ENCODE peak calls at places on chromosomes 6 and 20, in six cellular contexts. One of them, this sample, is unnamed.

GRCh38 chr6:99613705-99614429 is 7.2 kb downstream of the PRDM13 start:
- DNase-seq in IMR-90: no peak
- DNase-seq in H1: peak
- DNase-seq in H9: peak
- DNase-seq in neuronal stem cell: no peak
- DNase-seq in trophoblast cell: peak
- DNase-seq in this sample: no peak

GRCh38 chr20:36462440-36463211 is 78.7 kb upstream of the MYL9 start:
- DNase-seq in IMR-90: peak
- DNase-seq in H1: peak
- DNase-seq in H9: no peak
- DNase-seq in neuronal stem cell: no peak
- DNase-seq in trophoblast cell: no peak
- DNase-seq in this sample: peak

GRCh38 chr6:130796313-130796905 is 30.8 kb upstream of the SMLR1 start:
- DNase-seq in IMR-90: peak
- DNase-seq in H1: no peak
- DNase-seq in H9: no peak
- DNase-seq in neuronal stem cell: no peak
- DNase-seq in trophoblast cell: no peak
- DNase-seq in this sample: no peak

GRCh38 chr20:32238483-32239425 is 31.1 kb downstream of the POFUT1 start:
- DNase-seq in IMR-90: no peak
- DNase-seq in H1: no peak
- DNase-seq in H9: no peak
- DNase-seq in neuronal stem cell: no peak
- DNase-seq in trophoblast cell: no peak
- DNase-seq in this sample: no peak

GRCh38 chr6:41191569-41191968 is 9.4 kb downstream of the TREML2 start:
- DNase-seq in IMR-90: no peak
- DNase-seq in H1: peak
- DNase-seq in H9: peak
- DNase-seq in neuronal stem cell: no peak
- DNase-seq in trophoblast cell: peak
- DNase-seq in this sample: peak

GRCh38 chr6:137973201-137973600 is 106.1 kb downstream of the TNFAIP3 start:
- DNase-seq in IMR-90: no peak
- DNase-seq in H1: no peak
- DNase-seq in H9: no peak
- DNase-seq in neuronal stem cell: no peak
- DNase-seq in trophoblast cell: no peak
- DNase-seq in this sample: no peak

GRCh38 chr6:45832063-45832462 is 183.6 kb downstream of the CLIC5 start:
- DNase-seq in IMR-90: no peak
- DNase-seq in H1: no peak
- DNase-seq in H9: no peak
- DNase-seq in neuronal stem cell: no peak
- DNase-seq in trophoblast cell: no peak
- DNase-seq in this sample: no peak

GRCh38 chr20:50746138-50746940 is 15.0 kb downstream of the PARD6B start:
- DNase-seq in IMR-90: no peak
- DNase-seq in H1: no peak
- DNase-seq in H9: no peak
- DNase-seq in neuronal stem cell: no peak
- DNase-seq in trophoblast cell: no peak
- DNase-seq in this sample: no peak

GRCh38 chr6:41370488-41371111 is 35.2 kb downstream of the NCR2 start:
- DNase-seq in IMR-90: no peak
- DNase-seq in H1: peak
- DNase-seq in H9: no peak
- DNase-seq in neuronal stem cell: no peak
- DNase-seq in trophoblast cell: peak
- DNase-seq in this sample: no peak

GRCh38 chr20:32382102-32382950 is 24.2 kb downstream of the ASXL1 start:
- DNase-seq in IMR-90: no peak
- DNase-seq in H1: no peak
- DNase-seq in H9: no peak
- DNase-seq in neuronal stem cell: no peak
- DNase-seq in trophoblast cell: no peak
- DNase-seq in this sample: no peak

GRCh38 chr6:152922706-152923105 is 60.1 kb downstream of the FBXO5 start:
- DNase-seq in IMR-90: no peak
- DNase-seq in H1: no peak
- DNase-seq in H9: no peak
- DNase-seq in neuronal stem cell: no peak
- DNase-seq in trophoblast cell: no peak
- DNase-seq in this sample: no peak

GRCh38 chr6:132147530-132148011 is 196.4 kb upstream of the CCN2 start:
- DNase-seq in IMR-90: peak
- DNase-seq in H1: no peak
- DNase-seq in H9: no peak
- DNase-seq in neuronal stem cell: no peak
- DNase-seq in trophoblast cell: no peak
- DNase-seq in this sample: peak

GRCh38 chr6:122789078-122789861 is at the start of gene SMPDL3A:
- DNase-seq in IMR-90: peak
- DNase-seq in H1: peak
- DNase-seq in H9: peak
- DNase-seq in neuronal stem cell: peak
- DNase-seq in trophoblast cell: peak
- DNase-seq in this sample: peak

GRCh38 chr6:140602843-140603242 is 1228.4 kb upstream of the CITED2 start:
- DNase-seq in IMR-90: no peak
- DNase-seq in H1: no peak
- DNase-seq in H9: no peak
- DNase-seq in neuronal stem cell: no peak
- DNase-seq in trophoblast cell: no peak
- DNase-seq in this sample: peak

GRCh38 chr6:71326611-71327010 is 38.0 kb downstream of the OGFRL1 start:
- DNase-seq in IMR-90: no peak
- DNase-seq in H1: no peak
- DNase-seq in H9: no peak
- DNase-seq in neuronal stem cell: no peak
- DNase-seq in trophoblast cell: no peak
- DNase-seq in this sample: peak

GRCh38 chr20:45336530-45337366 is 11.5 kb downstream of the SDC4 start:
- DNase-seq in IMR-90: peak
- DNase-seq in H1: no peak
- DNase-seq in H9: no peak
- DNase-seq in neuronal stem cell: no peak
- DNase-seq in trophoblast cell: peak
- DNase-seq in this sample: peak

GRCh38 chr20:17680128-17680835 is 1.8 kb downstream of the RRBP1 start:
- DNase-seq in IMR-90: peak
- DNase-seq in H1: no peak
- DNase-seq in H9: no peak
- DNase-seq in neuronal stem cell: peak
- DNase-seq in trophoblast cell: peak
- DNase-seq in this sample: peak

GRCh38 chr20:41329435-41330342 is 10.9 kb upstream of the LPIN3 start:
- DNase-seq in IMR-90: peak
- DNase-seq in H1: no peak
- DNase-seq in H9: no peak
- DNase-seq in neuronal stem cell: no peak
- DNase-seq in trophoblast cell: peak
- DNase-seq in this sample: peak

GRCh38 chr6:75409286-75409685 is 84.3 kb downstream of the FILIP1 start:
- DNase-seq in IMR-90: peak
- DNase-seq in H1: no peak
- DNase-seq in H9: no peak
- DNase-seq in neuronal stem cell: no peak
- DNase-seq in trophoblast cell: no peak
- DNase-seq in this sample: no peak

GRCh38 chr20:50931048-50931305 is 260 bp downstream of the ADNP start:
- DNase-seq in IMR-90: no peak
- DNase-seq in H1: no peak
- DNase-seq in H9: no peak
- DNase-seq in neuronal stem cell: no peak
- DNase-seq in trophoblast cell: no peak
- DNase-seq in this sample: no peak

GRCh38 chr6:153038378-153038777 is 35.9 kb upstream of the MTRF1L start:
- DNase-seq in IMR-90: peak
- DNase-seq in H1: no peak
- DNase-seq in H9: no peak
- DNase-seq in neuronal stem cell: no peak
- DNase-seq in trophoblast cell: no peak
- DNase-seq in this sample: peak

GRCh38 chr6:125866433-125866832 is 75.7 kb downstream of the NCOA7 start:
- DNase-seq in IMR-90: no peak
- DNase-seq in H1: no peak
- DNase-seq in H9: no peak
- DNase-seq in neuronal stem cell: no peak
- DNase-seq in trophoblast cell: no peak
- DNase-seq in this sample: no peak

GRCh38 chr6:25290306-25291060 is 11.3 kb downstream of the CARMIL1 start:
- DNase-seq in IMR-90: no peak
- DNase-seq in H1: no peak
- DNase-seq in H9: no peak
- DNase-seq in neuronal stem cell: no peak
- DNase-seq in trophoblast cell: no peak
- DNase-seq in this sample: no peak

GRCh38 chr6:115796061-115796460 is 264.6 kb downstream of the FRK start:
- DNase-seq in IMR-90: no peak
- DNase-seq in H1: no peak
- DNase-seq in H9: no peak
- DNase-seq in neuronal stem cell: no peak
- DNase-seq in trophoblast cell: no peak
- DNase-seq in this sample: no peak

GRCh38 chr20:48750941-48751620 is 76.7 kb downstream of the PREX1 start:
- DNase-seq in IMR-90: no peak
- DNase-seq in H1: peak
- DNase-seq in H9: peak
- DNase-seq in neuronal stem cell: peak
- DNase-seq in trophoblast cell: no peak
- DNase-seq in this sample: no peak

GRCh38 chr6:53428886-53429285 is 80.1 kb upstream of the ELOVL5 start:
- DNase-seq in IMR-90: no peak
- DNase-seq in H1: no peak
- DNase-seq in H9: no peak
- DNase-seq in neuronal stem cell: no peak
- DNase-seq in trophoblast cell: peak
- DNase-seq in this sample: no peak

GRCh38 chr6:53424976-53425718 is 76.4 kb upstream of the ELOVL5 start:
- DNase-seq in IMR-90: no peak
- DNase-seq in H1: no peak
- DNase-seq in H9: no peak
- DNase-seq in neuronal stem cell: no peak
- DNase-seq in trophoblast cell: peak
- DNase-seq in this sample: no peak

GRCh38 chr6:53426117-53426516 is 77.4 kb upstream of the ELOVL5 start:
- DNase-seq in IMR-90: no peak
- DNase-seq in H1: no peak
- DNase-seq in H9: no peak
- DNase-seq in neuronal stem cell: no peak
- DNase-seq in trophoblast cell: no peak
- DNase-seq in this sample: no peak

GRCh38 chr6:53424300-53424699 is 75.5 kb upstream of the ELOVL5 start:
- DNase-seq in IMR-90: no peak
- DNase-seq in H1: no peak
- DNase-seq in H9: no peak
- DNase-seq in neuronal stem cell: no peak
- DNase-seq in trophoblast cell: peak
- DNase-seq in this sample: no peak

DNA sequence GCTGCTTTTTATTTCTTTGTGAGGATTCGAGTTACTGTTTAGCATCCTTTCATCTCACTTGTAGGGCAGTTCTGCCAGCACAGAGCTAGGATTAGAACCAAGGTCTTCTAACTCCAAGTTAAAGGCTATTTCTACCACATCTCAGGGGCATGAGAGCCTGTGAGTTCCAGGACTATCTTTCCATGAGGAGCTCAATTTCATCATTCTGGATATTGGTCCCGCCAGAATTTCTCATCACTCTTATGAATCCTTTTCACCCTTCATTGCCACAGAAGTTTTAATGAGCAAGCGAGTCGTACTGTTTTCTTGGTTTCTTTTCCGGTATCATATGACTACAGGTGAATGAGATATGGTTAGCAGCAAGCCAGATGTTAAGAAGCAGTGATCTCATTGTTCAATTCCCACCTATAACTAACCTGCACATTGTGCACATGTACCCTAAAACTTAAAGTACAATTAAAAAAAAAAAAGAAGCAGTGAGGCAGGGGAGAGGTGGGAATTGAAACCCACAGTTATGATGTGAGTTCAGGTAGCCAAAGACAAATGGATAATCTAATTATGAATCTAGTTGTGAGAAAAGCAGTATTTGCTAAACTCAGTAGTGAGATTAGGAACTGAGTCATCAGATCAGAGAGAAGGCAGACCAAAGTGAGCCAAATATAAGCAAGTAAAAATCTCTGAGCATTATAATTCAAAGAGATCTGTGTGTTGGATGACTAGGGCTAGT is 78.0 kb upstream of the ELOVL5 start:
- DNase-seq in IMR-90: no peak
- DNase-seq in H1: no peak
- DNase-seq in H9: no peak
- DNase-seq in neuronal stem cell: no peak
- DNase-seq in trophoblast cell: no peak
- DNase-seq in this sample: no peak
- H2AFZ ChIP-seq in IMR-90: no peak
- H2AFZ ChIP-seq in H1: no peak
- H2AFZ ChIP-seq in H9: no peak
- H2AFZ ChIP-seq in neuronal stem cell: no peak
- H2AFZ ChIP-seq in trophoblast cell: no peak
- H2AFZ ChIP-seq in this sample: no peak

GRCh38 chr6:79233611-79234149 is 802 bp downstream of the HMGN3 start:
- DNase-seq in IMR-90: peak
- DNase-seq in H1: peak
- DNase-seq in H9: peak
- DNase-seq in neuronal stem cell: peak
- DNase-seq in trophoblast cell: peak
- DNase-seq in this sample: peak
- H3K23ac ChIP-seq in IMR-90: peak
- H3K23ac ChIP-seq in H1: no peak
- H3K23ac ChIP-seq in H9: no peak
- H3K23ac ChIP-seq in neuronal stem cell: peak
- H3K23ac ChIP-seq in trophoblast cell: no peak
- H3K23ac ChIP-seq in this sample: no peak

GRCh38 chr20:21714297-21715192 is 9.1 kb downstream of the PAX1 start:
- DNase-seq in IMR-90: no peak
- DNase-seq in H1: peak
- DNase-seq in H9: peak
- DNase-seq in neuronal stem cell: no peak
- DNase-seq in trophoblast cell: no peak
- DNase-seq in this sample: no peak
- H2AFZ ChIP-seq in IMR-90: no peak
- H2AFZ ChIP-seq in H1: peak
- H2AFZ ChIP-seq in H9: no peak
- H2AFZ ChIP-seq in neuronal stem cell: no peak
- H2AFZ ChIP-seq in trophoblast cell: no peak
- H2AFZ ChIP-seq in this sample: no peak

DNA sequence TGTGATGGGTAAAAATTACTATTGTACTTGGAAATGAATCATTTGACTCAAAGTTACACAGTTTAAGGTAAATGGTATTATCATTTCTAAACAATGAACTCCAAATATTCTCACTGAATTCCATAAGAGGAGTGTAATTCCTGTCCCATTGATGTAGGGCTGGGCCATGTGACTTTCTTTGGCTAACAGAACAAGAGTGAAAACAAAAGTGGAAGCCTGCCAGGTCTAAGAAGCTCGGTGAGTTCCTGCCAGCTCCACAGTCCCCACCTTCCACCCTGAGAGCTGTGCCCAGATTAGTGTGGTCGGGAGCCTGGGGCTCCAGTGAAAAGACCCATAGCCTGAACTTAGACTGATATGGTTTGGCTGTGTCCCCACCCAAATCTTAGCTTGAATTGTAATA is 24.6 kb downstream of the TBXT start:
- DNase-seq in IMR-90: no peak
- DNase-seq in H1: no peak
- DNase-seq in H9: no peak
- DNase-seq in neuronal stem cell: no peak
- DNase-seq in trophoblast cell: no peak
- DNase-seq in this sample: no peak
- H3K23ac ChIP-seq in IMR-90: no peak
- H3K23ac ChIP-seq in H1: no peak
- H3K23ac ChIP-seq in H9: no peak
- H3K23ac ChIP-seq in neuronal stem cell: no peak
- H3K23ac ChIP-seq in trophoblast cell: no peak
- H3K23ac ChIP-seq in this sample: no peak

This sample was measured in mesenchymal stem cell.